ENCODE peak calls at places on chromosomes 7 and 10, in seven cellular contexts. H is MM.1S, Z is choroid plexus epithelial cell, B is GM12865, S is BJ, M is heart left ventricle, V is cardiac fibroblast. F is an unnamed sample.

GRCh38 chr7:97004931-97005763 is at the start of gene DLX6:
- DNase-seq in H (peak; percentile 96), Z (no peak), B (peak; percentile 37), S (no peak), M (no peak), V (no peak), F (peak; percentile 13)

GRCh38 chr7:1548438-1548831 is 7.6 kb downstream of the TMEM184A start:
- DNase-seq in H (peak; percentile 37), Z (no peak), B (peak; percentile 30), S (no peak), M (peak; percentile 51), V (no peak), F (no peak)

GRCh38 chr10:44393834-44394547 is 9.1 kb upstream of the CXCL12 start:
- DNase-seq in H (no peak), Z (no peak), B (no peak), S (no peak), M (no peak), V (no peak), F (no peak)

GRCh38 chr10:29117781-29118180 is 171.1 kb upstream of the LYZL1 start:
- DNase-seq in H (no peak), Z (no peak), B (no peak), S (no peak), M (no peak), V (no peak), F (no peak)

GRCh38 chr10:122271076-122271475 is at the start of gene BTBD16:
- DNase-seq in H (no peak), Z (no peak), B (no peak), S (no peak), M (no peak), V (no peak), F (no peak)

GRCh38 chr7:45983720-45984032 is 62.6 kb upstream of the IGFBP3 start:
- DNase-seq in H (no peak), Z (no peak), B (no peak), S (no peak), M (no peak), V (no peak), F (no peak)

GRCh38 chr10:132052124-132052523 is 13.6 kb upstream of the JAKMIP3 start:
- DNase-seq in H (no peak), Z (no peak), B (no peak), S (no peak), M (peak; percentile 6), V (no peak), F (no peak)

GRCh38 chr7:108598153-108598552 is 28.5 kb downstream of the DNAJB9 start:
- DNase-seq in H (no peak), Z (no peak), B (no peak), S (no peak), M (no peak), V (no peak), F (no peak)

GRCh38 chr10:28716748-28717147 is 39.4 kb downstream of the BAMBI start:
- DNase-seq in H (no peak), Z (no peak), B (no peak), S (no peak), M (no peak), V (no peak), F (no peak)

GRCh38 chr7:52944916-52945315 is 90.5 kb upstream of the POM121L12 start:
- DNase-seq in H (no peak), Z (no peak), B (no peak), S (peak; percentile 24), M (no peak), V (peak; percentile 7), F (peak; percentile 1)

GRCh38 chr10:113300628-113301027 is 252.2 kb upstream of the HABP2 start:
- DNase-seq in H (no peak), Z (no peak), B (peak; percentile 37), S (no peak), M (no peak), V (no peak), F (no peak)

GRCh38 chr7:155839461-155839860 is 27.2 kb upstream of the SHH start:
- DNase-seq in H (no peak), Z (no peak), B (no peak), S (no peak), M (peak; percentile 19), V (no peak), F (no peak)

GRCh38 chr10:21720090-21720489 is 186.1 kb downstream of the MLLT10 start:
- DNase-seq in H (no peak), Z (peak; percentile 61), B (no peak), S (no peak), M (no peak), V (no peak), F (no peak)

GRCh38 chr7:12350971-12351370 is 52.7 kb downstream of the VWDE start:
- DNase-seq in H (no peak), Z (no peak), B (no peak), S (no peak), M (no peak), V (no peak), F (no peak)

GRCh38 chr7:71637578-71637977 is 505.6 kb downstream of the GALNT17 start:
- DNase-seq in H (no peak), Z (peak; percentile 64), B (no peak), S (no peak), M (no peak), V (peak; percentile 18), F (peak; percentile 30)

GRCh38 chr7:127897704-127898454 is 133.4 kb downstream of the LRRC4 start:
- DNase-seq in H (no peak), Z (no peak), B (no peak), S (no peak), M (no peak), V (peak; percentile 44), F (no peak)

DNA sequence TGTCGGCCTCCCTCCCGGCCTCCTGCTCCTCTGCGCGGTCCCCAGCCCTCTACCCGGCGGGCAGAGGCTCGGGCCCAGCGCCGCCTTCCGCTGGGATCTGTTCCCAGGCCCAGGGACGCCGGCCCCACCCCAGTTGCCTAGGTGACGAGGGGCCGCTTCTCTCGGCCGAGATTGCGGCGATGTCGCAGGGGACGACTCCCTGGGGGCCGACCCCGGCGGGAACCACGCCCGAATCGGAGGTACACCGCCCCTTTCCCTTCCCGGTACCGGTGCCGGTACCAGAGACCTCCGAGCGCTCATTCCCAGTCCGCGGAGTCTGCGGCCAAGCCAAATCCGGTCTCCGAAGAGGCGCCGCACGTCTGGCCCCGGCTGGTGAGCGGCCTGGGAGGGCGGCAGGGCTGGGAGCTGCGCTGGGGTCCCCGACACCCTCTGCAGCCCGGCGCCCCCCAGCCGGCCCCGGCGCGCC is at the start of gene CABCOCO1:
- DNase-seq in H (no peak), Z (peak; percentile 62), B (no peak), S (no peak), M (peak; percentile 81), V (peak; percentile 63), F (peak; percentile 59)
- H3K4me3 ChIP-seq in H (no peak within 1 kb of the TSS), Z (peak within 1 kb of the TSS; percentile 76), B (no peak within 1 kb of the TSS), S (peak within 1 kb of the TSS; percentile 81), M (peak within 1 kb of the TSS; percentile 57), V (peak within 1 kb of the TSS; percentile 69), F (peak within 1 kb of the TSS; percentile 64)

GRCh38 chr10:116027355-116027754 is 245.7 kb downstream of the GFRA1 start:
- DNase-seq in H (no peak), Z (no peak), B (no peak), S (no peak), M (no peak), V (no peak), F (no peak)

GRCh38 chr10:116029826-116030225 is 243.2 kb downstream of the GFRA1 start:
- DNase-seq in H (no peak), Z (no peak), B (no peak), S (no peak), M (no peak), V (no peak), F (no peak)

GRCh38 chr10:116024479-116024878 is 248.5 kb downstream of the GFRA1 start:
- DNase-seq in H (no peak), Z (no peak), B (no peak), S (no peak), M (no peak), V (no peak), F (no peak)

GRCh38 chr10:116030576-116030975 is 242.4 kb downstream of the GFRA1 start:
- DNase-seq in H (no peak), Z (no peak), B (no peak), S (no peak), M (no peak), V (no peak), F (no peak)

DNA sequence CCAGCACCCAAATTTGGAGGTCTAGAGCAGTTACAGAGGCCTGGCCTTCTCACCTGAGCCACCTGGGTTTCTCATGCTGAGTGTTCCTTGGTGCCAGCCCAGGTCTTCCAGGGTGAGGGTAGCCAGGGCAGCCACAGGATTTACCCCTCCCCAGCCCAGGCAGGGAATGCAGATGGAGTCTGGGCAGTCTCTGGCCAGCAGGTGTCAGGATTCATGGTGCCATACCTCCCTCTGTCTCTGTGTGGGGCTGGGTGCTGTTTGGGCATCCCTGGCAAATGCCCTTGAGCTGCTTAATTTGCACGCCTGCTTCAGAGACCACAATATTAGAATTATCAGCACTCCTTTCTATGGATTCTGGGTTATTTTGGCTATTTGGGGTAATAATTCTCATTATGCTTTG is 246.7 kb downstream of the GFRA1 start:
- DNase-seq in H (no peak), Z (no peak), B (no peak), S (no peak), M (no peak), V (no peak), F (no peak)
- TF ChIP-seq CTCF in H (no peak), Z (no peak), B (no peak), S (no peak), M (no peak), V (no peak), F (no peak)

GRCh38 chr7:2687881-2688318 is at the start of gene AMZ1:
- DNase-seq in H (no peak), Z (no peak), B (no peak), S (no peak), M (no peak), V (no peak), F (no peak)
- H3K4me3 ChIP-seq in H (peak within 1 kb of the TSS; percentile 16), Z (no peak within 1 kb of the TSS), B (peak within 1 kb of the TSS; percentile 46), S (peak within 1 kb of the TSS; percentile 38), M (peak within 1 kb of the TSS; percentile 48), V (peak within 1 kb of the TSS; percentile 27), F (peak within 1 kb of the TSS; percentile 17)

GRCh38 chr10:282294-283139 is 147.3 kb downstream of the ZMYND11 start:
- DNase-seq in H (no peak), Z (peak; percentile 71), B (peak; percentile 41), S (no peak), M (no peak), V (peak; percentile 64), F (peak; percentile 17)

GRCh38 chr10:278707-279106 is 143.5 kb downstream of the ZMYND11 start:
- DNase-seq in H (no peak), Z (no peak), B (no peak), S (no peak), M (no peak), V (no peak), F (no peak)

GRCh38 chr10:277963-278362 is 142.7 kb downstream of the ZMYND11 start:
- DNase-seq in H (no peak), Z (no peak), B (no peak), S (no peak), M (no peak), V (no peak), F (no peak)

GRCh38 chr10:279232-279631 is 144.0 kb downstream of the ZMYND11 start:
- DNase-seq in H (no peak), Z (no peak), B (no peak), S (no peak), M (no peak), V (no peak), F (no peak)

DNA sequence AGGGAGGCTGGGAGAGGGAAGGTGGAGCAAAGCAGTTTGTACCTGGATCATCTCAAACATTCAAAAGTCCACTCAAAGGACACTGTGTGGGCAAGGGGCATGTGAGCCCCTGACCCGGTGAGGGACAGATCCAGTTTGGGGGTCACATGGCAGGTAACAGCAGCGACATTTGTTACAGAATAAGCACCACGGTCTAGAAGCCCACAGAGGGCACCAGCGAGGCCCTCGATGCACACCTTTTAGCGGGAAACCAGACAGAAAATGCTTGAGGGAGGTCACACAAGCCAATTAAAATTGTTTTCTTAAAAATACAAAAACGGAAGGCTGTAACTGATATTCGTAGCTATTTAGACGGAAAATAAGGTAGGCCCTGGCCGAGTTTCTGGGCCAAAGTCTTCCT is 144.4 kb downstream of the ZMYND11 start:
- DNase-seq in H (no peak), Z (no peak), B (no peak), S (no peak), M (no peak), V (no peak), F (no peak)
- TF ChIP-seq CTCF in H (no peak), Z (no peak), B (no peak), S (no peak), M (no peak), V (no peak), F (no peak)